ENCODE peak calls at places on chromosomes 13 and 19, in four cellular contexts. J is cardiac fibroblast, C is IMR-90, D is cardiac muscle cell. H is an unnamed sample.

GRCh38 chr13:41891119-41891518 is 69.8 kb downstream of the VWA8 start:
- DNase-seq in J (no peak), C (no peak), D (no peak), H (no peak)

GRCh38 chr13:27510082-27510481 is 59.7 kb upstream of the MTIF3 start:
- DNase-seq in J (no peak), C (no peak), D (no peak), H (no peak)

GRCh38 chr19:13095934-13096890 is 6.4 kb downstream of the LYL1 start:
- DNase-seq in J (no peak), C (no peak), D (no peak), H (no peak)

GRCh38 chr19:10685210-10685609 is 16.0 kb upstream of the QTRT1 start:
- DNase-seq in J (no peak), C (no peak), D (no peak), H (no peak)

GRCh38 chr13:74026753-74027152 is 107.5 kb downstream of the KLF12 start:
- DNase-seq in J (peak), C (peak), D (peak), H (no peak)

GRCh38 chr13:96700657-96701056 is 293.6 kb downstream of the OXGR1 start:
- DNase-seq in J (peak), C (no peak), D (no peak), H (no peak)

GRCh38 chr13:33262069-33262487 is 23.5 kb downstream of the STARD13 start:
- DNase-seq in J (peak), C (peak), D (no peak), H (peak)

GRCh38 chr19:4388171-4389063 is 11.9 kb downstream of the SH3GL1 start:
- DNase-seq in J (no peak), C (no peak), D (no peak), H (no peak)

GRCh38 chr13:110458017-110458416 is 103.5 kb downstream of the RAB20 start:
- DNase-seq in J (no peak), C (no peak), D (no peak), H (no peak)

GRCh38 chr19:3479177-3479818 is 1.0 kb downstream of the SMIM24 start:
- DNase-seq in J (peak), C (no peak), D (no peak), H (no peak)

GRCh38 chr13:49113526-49114286 is 106.4 kb upstream of the MLNR start:
- DNase-seq in J (peak), C (peak), D (peak), H (peak)

GRCh38 chr13:27280009-27280646 is 9.5 kb downstream of the RASL11A start:
- DNase-seq in J (no peak), C (no peak), D (no peak), H (no peak)

DNA sequence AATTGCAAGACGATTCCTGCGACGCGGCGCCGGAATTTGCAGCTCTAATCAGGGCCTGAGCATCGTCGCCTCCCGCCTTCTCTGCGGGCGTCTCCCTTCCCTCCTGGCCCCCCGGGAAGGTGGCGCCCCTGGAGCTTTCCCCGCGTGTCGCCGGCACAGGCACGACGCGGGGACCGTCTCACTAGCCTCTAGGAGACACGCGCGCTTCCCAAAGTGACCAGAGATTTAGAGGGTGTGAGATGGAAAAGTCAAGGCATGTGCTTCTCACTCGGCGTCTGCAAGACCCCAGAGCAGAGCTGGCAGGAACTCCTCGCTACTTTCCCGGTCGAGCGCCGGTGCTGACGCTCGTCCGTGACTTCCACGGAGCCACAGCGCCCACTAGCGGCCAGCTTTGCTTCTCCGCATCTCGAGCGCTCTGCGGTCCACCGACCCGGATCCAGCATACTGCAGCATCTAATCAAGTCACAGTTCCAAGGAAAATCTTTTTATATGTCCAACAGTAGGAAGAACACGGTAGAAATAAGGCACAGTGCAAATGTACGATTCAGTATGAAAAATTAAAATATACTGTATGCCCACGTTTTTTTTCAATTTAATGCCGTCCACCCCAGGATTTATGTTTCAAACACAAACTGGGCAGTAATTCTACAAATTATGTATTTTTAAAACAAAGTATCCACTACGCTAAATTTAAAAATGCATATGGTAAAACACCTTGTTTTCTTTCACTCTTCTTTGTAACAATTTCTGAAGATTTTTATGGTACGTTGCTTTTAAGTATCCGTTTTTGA is 977 bp upstream of the EFNB2 start:
- DNase-seq in J (peak), C (peak), D (peak), H (peak)
- TF ChIP-seq CTCF in J (peak), C (peak), D (peak), H (peak)

GRCh38 chr13:30135351-30135750 is 172.0 kb downstream of the KATNAL1 start:
- DNase-seq in J (no peak), C (no peak), D (no peak), H (no peak)
- H3K4me3 ChIP-seq in J (no peak), C (no peak), D (no peak), H (no peak)

DNA sequence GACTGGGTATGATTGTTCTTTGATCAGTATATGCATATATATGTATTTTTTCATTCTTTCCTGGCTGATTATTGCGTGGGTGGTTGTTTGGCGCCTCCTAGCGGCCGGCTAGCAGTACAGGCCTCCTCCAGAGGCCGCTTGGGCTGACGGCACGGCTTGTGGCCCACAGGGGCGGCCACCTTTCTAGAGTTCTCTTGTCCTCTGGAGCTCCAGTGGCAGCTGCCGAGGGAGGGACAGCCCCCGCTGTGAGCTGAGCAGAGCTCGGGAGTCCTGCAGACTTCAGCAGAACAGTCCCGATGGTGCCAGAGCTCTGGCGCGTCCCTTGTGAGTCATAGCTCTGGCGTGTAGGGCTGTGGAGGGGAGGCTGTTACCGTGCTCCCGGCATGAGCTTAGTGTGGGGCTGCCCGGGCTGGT is 22.5 kb upstream of the ZNF429 start:
- DNase-seq in J (peak), C (no peak), D (peak), H (peak)
- TF ChIP-seq CTCF in J (peak), C (peak), D (peak), H (peak)

GRCh38 chr13:21076265-21076653 is 14.9 kb upstream of the LATS2 start:
- DNase-seq in J (no peak), C (no peak), D (no peak), H (no peak)
- H3K4me3 ChIP-seq in J (no peak), C (no peak), D (no peak), H (no peak)

DNA sequence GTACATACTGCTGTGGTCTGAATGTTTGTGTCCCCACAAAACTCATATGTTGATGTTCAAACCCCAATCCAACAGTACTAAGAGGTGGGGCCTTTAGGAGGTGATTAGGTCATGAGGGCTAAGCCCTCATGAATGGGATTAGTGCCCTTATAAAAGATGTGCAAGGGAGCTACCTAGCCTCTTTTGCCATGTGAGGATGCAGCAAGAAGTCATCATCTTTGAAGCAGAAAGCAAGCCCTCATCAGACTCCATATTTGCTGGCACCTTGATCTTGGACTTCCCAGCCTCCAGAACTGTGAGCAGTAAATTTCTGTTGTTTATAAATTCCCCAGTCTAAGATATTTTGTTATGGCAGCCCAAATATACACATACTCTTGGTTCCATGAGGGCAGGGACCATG is 33.9 kb downstream of the PEG3 start:
- DNase-seq in J (no peak), C (no peak), D (no peak), H (no peak)
- TF ChIP-seq CTCF in J (no peak), C (no peak), D (no peak), H (no peak)

DNA sequence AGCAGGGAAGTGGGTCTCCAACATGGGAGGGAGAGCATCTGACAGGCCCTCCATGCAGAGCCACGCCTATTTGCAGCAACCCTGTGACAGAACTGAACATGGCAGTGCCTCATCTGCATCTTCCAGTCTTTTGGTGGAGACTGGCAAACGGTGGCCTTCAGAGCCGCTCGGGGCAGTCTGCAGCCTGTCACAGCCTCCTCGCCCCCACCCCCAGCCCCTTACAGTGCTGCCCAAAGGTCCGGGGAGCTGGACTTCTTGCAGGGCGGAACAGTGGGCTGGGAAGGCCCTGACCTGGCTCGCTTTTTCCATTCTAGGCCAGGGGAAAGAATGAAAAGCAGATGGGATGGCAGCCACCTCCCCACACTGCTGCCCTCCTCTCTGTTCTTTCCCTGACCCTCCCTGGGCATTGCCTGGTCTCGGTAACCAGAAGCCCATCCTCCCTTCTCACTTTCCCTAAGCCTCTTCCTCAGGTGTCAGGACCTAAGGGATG is 2.7 kb downstream of the CALM3 start:
- DNase-seq in J (no peak), C (no peak), D (no peak), H (no peak)
- H3K4me3 ChIP-seq in J (peak), C (no peak), D (peak), H (peak)

GRCh38 chr13:24313449-24313848 is 4.1 kb downstream of the C1QTNF9 start:
- DNase-seq in J (peak), C (peak), D (peak), H (no peak)
- TF ChIP-seq CTCF in J (peak), C (peak), D (peak), H (peak)

GRCh38 chr19:7540761-7541480 is 5.4 kb downstream of the PNPLA6 start:
- DNase-seq in J (peak), C (peak), D (peak), H (no peak)

GRCh38 chr19:7539827-7540425 is 4.4 kb downstream of the PNPLA6 start:
- DNase-seq in J (no peak), C (no peak), D (no peak), H (no peak)

GRCh38 chr19:7542556-7543348 is 7.2 kb downstream of the PNPLA6 start:
- DNase-seq in J (no peak), C (no peak), D (no peak), H (no peak)

GRCh38 chr19:7541481-7541824 is 5.9 kb downstream of the PNPLA6 start:
- DNase-seq in J (no peak), C (no peak), D (no peak), H (no peak)

DNA sequence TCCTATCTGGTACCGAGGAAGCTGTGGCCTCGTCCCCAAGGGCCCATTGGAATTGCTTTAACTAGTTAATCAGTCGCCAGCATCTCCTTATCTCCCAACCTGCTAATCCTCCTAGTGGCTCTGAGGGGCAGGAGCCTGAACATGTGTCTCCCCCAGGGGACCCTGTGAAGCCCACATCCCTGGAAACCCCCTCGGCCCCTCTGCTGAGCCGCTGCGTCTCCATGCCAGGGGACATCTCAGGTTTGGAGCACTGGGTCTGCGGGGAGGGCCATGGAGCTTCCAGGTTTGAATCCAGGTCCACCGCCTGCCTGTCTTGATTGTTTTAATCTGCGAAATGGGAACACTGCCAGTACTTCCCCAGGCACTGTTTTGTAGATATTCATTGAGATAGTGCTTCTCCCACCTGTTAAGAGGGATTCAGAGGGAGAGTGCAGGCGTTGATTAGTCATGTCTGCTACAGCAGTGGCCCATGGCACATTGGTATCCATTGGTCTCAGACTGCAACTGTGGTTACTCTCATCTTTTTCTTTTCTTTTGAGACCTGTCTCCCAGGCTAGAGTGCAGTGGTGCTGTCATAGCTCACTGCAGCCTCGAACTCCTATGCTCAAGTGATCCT is 6.4 kb downstream of the PNPLA6 start:
- DNase-seq in J (no peak), C (no peak), D (no peak), H (no peak)
- H3K4me3 ChIP-seq in J (no peak), C (no peak), D (no peak), H (no peak)

GRCh38 chr19:15288146-15288963 is 44.0 kb downstream of the BRD4 start:
- DNase-seq in J (no peak), C (peak), D (no peak), H (peak)
- TF ChIP-seq CTCF in J (no peak), C (no peak), D (no peak), H (peak)

DNA sequence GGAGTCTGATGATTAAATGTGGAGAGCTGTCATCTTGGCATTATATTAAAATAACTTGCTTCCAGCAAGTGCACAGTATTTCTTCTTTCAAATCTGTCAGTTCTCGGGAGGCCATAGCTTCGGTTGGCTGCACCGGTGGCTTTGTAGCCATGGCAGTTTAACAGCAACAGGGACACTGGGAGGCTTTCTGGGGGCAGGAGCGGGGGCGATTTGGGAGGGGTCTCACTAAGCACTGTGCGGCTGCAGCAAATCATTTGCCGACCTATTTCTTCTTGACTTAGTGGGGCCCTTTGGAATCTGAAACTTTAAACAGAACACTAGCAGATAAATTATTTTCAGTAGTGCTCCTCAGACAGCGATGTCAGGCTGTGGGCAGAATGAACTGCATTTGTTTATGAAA is 211.7 kb downstream of the OLFM4 start:
- DNase-seq in J (no peak), C (no peak), D (no peak), H (no peak)
- H3K4me3 ChIP-seq in J (no peak), C (no peak), D (no peak), H (no peak)